ENCODE peak calls at places on chromosome 15, in nine cellular contexts. M, H, T, Y, V, S, G, Z and Q are unnamed samples.

GRCh38 chr15:74227968-74228722 is 8.0 kb upstream of the CCDC33 start:
- DNase-seq in M (peak), Y (no peak), V (no peak), T (peak), G (no peak), S (no peak), Z (no peak), H (no peak), Q (no peak)

GRCh38 chr15:66941231-66941711 is 124.1 kb upstream of the SMAD3 start:
- DNase-seq in Y (no peak), V (no peak), H (no peak), S (no peak), G (no peak), M (no peak), Z (no peak), T (peak), Q (no peak)

GRCh38 chr15:46365612-46366011 is 730.8 kb downstream of the SQOR start:
- DNase-seq in Y (no peak), S (peak), T (peak), G (no peak), V (no peak), H (no peak), Z (peak), M (no peak), Q (no peak)

GRCh38 chr15:39054128-39054732 is 489.6 kb upstream of the RASGRP1 start:
- DNase-seq in V (no peak), H (no peak), M (no peak), S (no peak), G (no peak), Z (no peak), T (no peak), Y (no peak), Q (no peak)

GRCh38 chr15:60563539-60564404 is 84.8 kb upstream of the ICE2 start:
- DNase-seq in S (no peak), V (no peak), M (no peak), G (no peak), Y (no peak), Z (no peak), H (no peak), T (no peak), Q (no peak)

GRCh38 chr15:69663441-69663840 is 210.8 kb downstream of the RPLP1 start:
- DNase-seq in Y (no peak), V (no peak), T (no peak), H (no peak), Z (no peak), G (no peak), S (no peak), M (no peak), Q (no peak)

GRCh38 chr15:84082739-84083138 is 152.8 kb upstream of the GOLGA6L4 start:
- DNase-seq in Y (no peak), T (no peak), G (no peak), Z (no peak), M (no peak), V (no peak), H (no peak), S (no peak), Q (no peak)

GRCh38 chr15:33430564-33430963 is 119.8 kb downstream of the RYR3 start:
- DNase-seq in T (no peak), H (no peak), Z (no peak), G (no peak), Y (no peak), V (no peak), S (no peak), M (no peak), Q (no peak)

GRCh38 chr15:73888224-73889041 is 15.1 kb downstream of the TBC1D21 start:
- DNase-seq in V (no peak), T (no peak), M (no peak), H (no peak), G (no peak), Y (no peak), S (no peak), Z (no peak), Q (no peak)

GRCh38 chr15:82919231-82919886 is 33.2 kb downstream of the HOMER2 start:
- DNase-seq in V (no peak), S (no peak), G (no peak), H (no peak), Y (peak), T (no peak), Z (no peak), M (no peak), Q (no peak)

DNA sequence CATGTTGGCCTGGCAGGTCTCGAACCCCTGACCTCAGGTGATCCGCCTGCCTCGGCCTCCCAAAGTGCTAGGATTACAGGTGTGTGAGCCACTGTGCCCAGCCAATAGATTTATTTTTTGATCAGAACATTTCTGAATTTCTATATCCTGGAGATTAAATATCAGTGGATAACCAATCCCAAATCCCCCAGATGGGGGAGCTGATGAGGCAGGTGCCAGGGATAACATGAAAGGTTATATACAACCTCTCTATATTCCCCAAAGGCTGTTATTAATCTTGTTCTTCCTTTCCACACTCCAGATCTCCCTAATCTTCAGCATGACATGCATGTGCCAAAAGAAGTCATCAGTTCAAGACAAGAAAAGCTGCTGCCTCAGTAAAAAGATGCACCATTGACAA is 112.3 kb downstream of the WDR76 start:
- DNase-seq in Y (peak), G (no peak), H (peak), T (peak), M (peak), S (no peak), Z (no peak), V (peak), Q (no peak)
- TF ChIP-seq CTCF in Y (no peak), G (no peak), H (peak), T (peak), M (peak), S (peak), Z (peak), V (peak), Q (peak)

GRCh38 chr15:72170691-72171090 is 26.9 kb downstream of the GRAMD2A start:
- DNase-seq in T (no peak), Z (no peak), H (no peak), Y (no peak), G (no peak), V (no peak), S (no peak), M (no peak), Q (no peak)
- TF ChIP-seq CTCF in T (no peak), Z (no peak), H (no peak), Y (no peak), G (no peak), V (no peak), S (no peak), M (no peak), Q (no peak)

GRCh38 chr15:89172921-89173320 is 48.5 kb downstream of the RLBP1 start:
- DNase-seq in H (no peak), V (no peak), Y (no peak), M (no peak), T (peak), Z (no peak), G (no peak), S (no peak), Q (no peak)

GRCh38 chr15:89174476-89174875 is 46.9 kb downstream of the RLBP1 start:
- DNase-seq in H (no peak), T (no peak), V (no peak), Y (no peak), S (no peak), Z (no peak), M (peak), G (no peak), Q (no peak)

GRCh38 chr15:89167267-89168176 is 53.9 kb downstream of the RLBP1 start:
- DNase-seq in V (peak), G (no peak), M (peak), H (peak), S (peak), Z (peak), T (peak), Y (peak), Q (no peak)

GRCh38 chr15:89175617-89176191 is 45.7 kb downstream of the RLBP1 start:
- DNase-seq in M (no peak), V (no peak), S (no peak), G (no peak), Y (no peak), T (no peak), H (no peak), Z (no peak), Q (no peak)

DNA sequence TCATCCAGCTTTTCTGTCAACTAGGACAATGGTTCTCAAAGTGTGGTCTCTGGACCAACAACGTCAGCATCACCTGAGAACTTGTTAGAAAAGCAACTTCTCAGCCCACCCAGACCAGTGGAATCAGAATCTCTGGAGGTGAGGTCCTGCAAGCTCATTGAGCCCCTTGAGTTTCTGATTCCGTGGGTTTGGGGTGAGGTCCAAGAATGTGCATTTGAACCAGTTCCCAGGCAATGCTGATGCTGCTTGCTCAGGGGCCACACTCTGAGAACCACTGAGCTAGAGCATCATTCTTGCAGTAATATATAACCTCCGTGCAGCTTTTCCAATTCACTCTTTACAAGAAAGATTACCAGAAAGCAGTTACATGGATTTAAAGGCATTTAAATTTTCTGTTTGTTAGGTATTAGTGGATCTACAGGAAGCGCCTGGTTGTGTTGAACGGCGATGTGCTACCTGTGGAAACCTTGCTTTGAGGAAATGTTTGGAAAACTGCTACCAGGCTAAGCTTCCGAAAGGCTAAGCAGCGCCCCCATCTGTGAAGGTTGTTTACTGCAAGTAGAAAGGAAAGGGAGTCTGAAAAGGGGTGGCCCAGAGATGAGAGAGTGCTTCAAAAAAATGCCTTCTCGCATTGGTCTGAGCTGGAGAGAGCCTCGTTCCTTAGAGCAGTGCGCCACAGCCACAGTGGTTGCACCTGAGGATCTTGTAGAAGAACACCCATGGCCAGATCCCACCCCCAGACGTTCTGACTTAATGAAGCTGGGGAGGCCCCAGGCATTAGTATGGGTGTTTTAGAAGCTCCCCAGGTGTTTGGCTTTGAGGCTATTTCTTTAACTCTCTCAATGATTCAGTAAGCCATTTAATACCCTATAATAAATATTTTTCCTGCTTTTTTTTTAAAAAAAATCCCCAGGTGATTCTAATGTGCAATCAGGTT is 50.0 kb downstream of the RLBP1 start:
- DNase-seq in Z (no peak), T (peak), G (no peak), S (peak), M (peak), H (peak), Y (peak), V (peak), Q (no peak)
- TF ChIP-seq CTCF in Z (peak), T (peak), G (peak), S (peak), M (peak), H (peak), Y (peak), V (peak), Q (peak)

DNA sequence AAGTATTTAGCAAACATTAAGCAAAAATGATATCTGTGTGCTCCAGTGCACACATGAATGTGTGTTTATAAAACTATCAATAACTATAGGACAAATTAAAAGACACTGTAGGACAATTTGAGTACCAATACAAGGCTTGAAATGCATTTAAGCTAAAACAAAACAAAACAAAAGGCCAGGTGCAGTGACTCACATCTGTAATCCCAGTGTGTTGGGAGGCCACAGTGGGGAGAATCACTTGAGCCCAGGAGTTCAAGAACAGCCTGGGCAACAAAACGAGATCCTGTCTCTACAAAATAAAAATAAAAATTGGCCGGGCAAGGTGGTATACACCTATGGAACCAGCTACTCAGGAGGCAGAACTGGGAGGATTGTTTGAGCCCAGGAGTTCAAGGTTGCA is 50.7 kb downstream of the CSNK1G1 start:
- DNase-seq in Y (no peak), H (no peak), T (peak), G (no peak), Z (no peak), V (no peak), S (no peak), M (no peak), Q (no peak)
- TF ChIP-seq CTCF in Y (no peak), H (no peak), T (no peak), G (no peak), Z (no peak), V (no peak), S (no peak), M (no peak), Q (no peak)

DNA sequence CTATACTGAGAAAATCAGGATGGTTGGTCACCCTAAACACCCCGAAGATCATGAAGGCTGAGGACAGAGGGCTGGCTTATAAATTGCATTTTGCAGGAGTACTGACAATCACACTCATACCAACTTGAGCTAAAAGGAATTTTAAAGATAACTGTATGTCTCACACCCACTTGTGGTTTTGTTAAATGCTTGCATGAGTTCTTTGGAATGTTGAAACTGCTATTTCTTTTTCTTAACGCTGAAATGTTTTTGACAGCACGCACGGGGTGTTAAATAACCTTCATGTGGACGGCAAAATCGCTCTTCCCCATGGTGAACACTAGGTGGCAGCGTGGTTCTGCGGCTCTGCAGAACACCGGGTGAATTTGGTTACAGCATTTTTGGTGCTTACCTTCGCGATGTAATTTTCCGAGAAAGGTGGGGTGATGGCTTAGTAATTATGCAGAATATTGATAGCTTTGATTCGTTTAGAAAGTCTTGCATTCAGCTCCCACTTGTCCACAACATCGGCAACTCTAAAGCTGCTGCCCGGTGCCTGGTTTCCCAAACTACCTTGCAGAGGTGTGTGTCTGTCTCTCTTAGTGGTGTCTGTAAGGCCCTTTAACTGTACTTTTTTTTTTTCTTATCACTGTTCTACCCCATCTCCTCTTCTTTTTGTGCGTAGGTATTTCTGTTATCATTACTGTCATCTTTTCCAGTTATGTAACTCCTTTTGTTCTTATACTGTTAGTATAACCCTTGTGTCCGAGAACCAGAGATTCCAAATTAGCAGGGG is 51.7 kb downstream of the ARNT2 start:
- DNase-seq in H (peak), Y (peak), S (peak), V (peak), Z (peak), M (peak), T (peak), G (peak), Q (peak)
- TF ChIP-seq CTCF in H (peak), Y (peak), S (peak), V (peak), Z (peak), M (peak), T (peak), G (peak), Q (peak)

GRCh38 chr15:78618490-78618934 is 2.3 kb downstream of the CHRNA3 start:
- DNase-seq in T (peak), H (peak), Y (peak), M (peak), V (peak), Z (peak), G (peak), S (peak), Q (peak)
- TF ChIP-seq CTCF in T (peak), H (peak), Y (peak), M (peak), V (peak), Z (peak), G (peak), S (peak), Q (peak)

GRCh38 chr15:40736575-40736974 is 18.5 kb downstream of the RMDN3 start:
- DNase-seq in T (no peak), H (no peak), Y (no peak), V (no peak), M (no peak), Z (no peak), G (no peak), S (no peak), Q (no peak)
- TF ChIP-seq CTCF in T (no peak), H (no peak), Y (no peak), V (no peak), M (no peak), Z (no peak), G (no peak), S (no peak), Q (no peak)

GRCh38 chr15:41971893-41972340 is 440 bp downstream of the EHD4 start:
- DNase-seq in V (peak), H (no peak), M (peak), S (no peak), Z (no peak), T (no peak), G (peak), Y (peak), Q (no peak)
- TF ChIP-seq CTCF in V (no peak), H (no peak), M (no peak), S (no peak), Z (no peak), T (no peak), G (no peak), Y (no peak), Q (no peak)